ENCODE peak calls at places on chromosome X, in nine cellular contexts. One of them, this sample, is unnamed.

GRCh38 chrX:7606253-7606652 is 236.7 kb upstream of the VCX start:
- DNase-seq in heart right ventricle: no peak
- DNase-seq in OCI-LY7: no peak
- DNase-seq in fibroblast of lung: no peak
- DNase-seq in trophoblast cell: no peak
- DNase-seq in pancreas: no peak
- DNase-seq in CD8-positive, alpha-beta T cell: no peak
- DNase-seq in GM23248: no peak
- DNase-seq in H9: no peak
- DNase-seq in this sample: no peak

GRCh38 chrX:84188320-84188834 is 378 bp upstream of the RPS6KA6 start:
- DNase-seq in heart right ventricle: peak; percentile 30
- DNase-seq in OCI-LY7: no peak
- DNase-seq in fibroblast of lung: peak; percentile 65
- DNase-seq in trophoblast cell: peak; percentile 23
- DNase-seq in pancreas: peak; percentile 32
- DNase-seq in CD8-positive, alpha-beta T cell: peak; percentile 18
- DNase-seq in GM23248: peak; percentile 70
- DNase-seq in H9: peak; percentile 62
- DNase-seq in this sample: no peak

GRCh38 chrX:108090474-108091265 is 672 bp downstream of the PSMD10 start:
- DNase-seq in heart right ventricle: no peak
- DNase-seq in OCI-LY7: no peak
- DNase-seq in fibroblast of lung: peak; percentile 37
- DNase-seq in trophoblast cell: peak; percentile 9
- DNase-seq in pancreas: no peak
- DNase-seq in CD8-positive, alpha-beta T cell: no peak
- DNase-seq in GM23248: peak; percentile 62
- DNase-seq in H9: no peak
- DNase-seq in this sample: no peak

GRCh38 chrX:110409925-110410324 is 51.3 kb downstream of the RTL9 start:
- DNase-seq in heart right ventricle: no peak
- DNase-seq in OCI-LY7: no peak
- DNase-seq in fibroblast of lung: peak; percentile 48
- DNase-seq in trophoblast cell: no peak
- DNase-seq in pancreas: no peak
- DNase-seq in CD8-positive, alpha-beta T cell: no peak
- DNase-seq in GM23248: peak; percentile 83
- DNase-seq in H9: no peak
- DNase-seq in this sample: no peak

GRCh38 chrX:36913551-36913950 is 94.6 kb upstream of the FAM47C start:
- DNase-seq in heart right ventricle: no peak
- DNase-seq in OCI-LY7: no peak
- DNase-seq in fibroblast of lung: no peak
- DNase-seq in trophoblast cell: no peak
- DNase-seq in pancreas: no peak
- DNase-seq in CD8-positive, alpha-beta T cell: no peak
- DNase-seq in GM23248: no peak
- DNase-seq in H9: no peak
- DNase-seq in this sample: no peak

GRCh38 chrX:80026116-80026515 is 11.6 kb downstream of the TBX22 start:
- DNase-seq in heart right ventricle: no peak
- DNase-seq in OCI-LY7: no peak
- DNase-seq in fibroblast of lung: no peak
- DNase-seq in trophoblast cell: no peak
- DNase-seq in pancreas: no peak
- DNase-seq in CD8-positive, alpha-beta T cell: no peak
- DNase-seq in GM23248: no peak
- DNase-seq in H9: no peak
- DNase-seq in this sample: no peak

GRCh38 chrX:95835223-95835622 is 849.4 kb upstream of the DIAPH2 start:
- DNase-seq in heart right ventricle: no peak
- DNase-seq in OCI-LY7: no peak
- DNase-seq in fibroblast of lung: no peak
- DNase-seq in trophoblast cell: no peak
- DNase-seq in pancreas: no peak
- DNase-seq in CD8-positive, alpha-beta T cell: no peak
- DNase-seq in GM23248: no peak
- DNase-seq in H9: no peak
- DNase-seq in this sample: no peak

GRCh38 chrX:23637187-23637586 is 30.1 kb upstream of the PRDX4 start:
- DNase-seq in heart right ventricle: no peak
- DNase-seq in OCI-LY7: no peak
- DNase-seq in fibroblast of lung: no peak
- DNase-seq in trophoblast cell: no peak
- DNase-seq in pancreas: no peak
- DNase-seq in CD8-positive, alpha-beta T cell: no peak
- DNase-seq in GM23248: no peak
- DNase-seq in H9: no peak
- DNase-seq in this sample: no peak

GRCh38 chrX:19728915-19729314 is 158.5 kb downstream of the SH3KBP1 start:
- DNase-seq in heart right ventricle: no peak
- DNase-seq in OCI-LY7: no peak
- DNase-seq in fibroblast of lung: no peak
- DNase-seq in trophoblast cell: no peak
- DNase-seq in pancreas: no peak
- DNase-seq in CD8-positive, alpha-beta T cell: no peak
- DNase-seq in GM23248: no peak
- DNase-seq in H9: no peak
- DNase-seq in this sample: no peak

GRCh38 chrX:100376581-100376980 is 33.5 kb downstream of the PCDH19 start:
- DNase-seq in heart right ventricle: no peak
- DNase-seq in OCI-LY7: no peak
- DNase-seq in fibroblast of lung: no peak
- DNase-seq in trophoblast cell: peak; percentile 10
- DNase-seq in pancreas: no peak
- DNase-seq in CD8-positive, alpha-beta T cell: no peak
- DNase-seq in GM23248: peak; percentile 86
- DNase-seq in H9: no peak
- DNase-seq in this sample: no peak

GRCh38 chrX:53639257-53639656 is 47.3 kb downstream of the HUWE1 start:
- DNase-seq in heart right ventricle: no peak
- DNase-seq in OCI-LY7: no peak
- DNase-seq in fibroblast of lung: no peak
- DNase-seq in trophoblast cell: no peak
- DNase-seq in pancreas: no peak
- DNase-seq in CD8-positive, alpha-beta T cell: no peak
- DNase-seq in GM23248: no peak
- DNase-seq in H9: no peak
- DNase-seq in this sample: no peak

GRCh38 chrX:53950130-53950733 is 94.0 kb downstream of the PHF8 start:
- DNase-seq in heart right ventricle: no peak
- DNase-seq in OCI-LY7: no peak
- DNase-seq in fibroblast of lung: no peak
- DNase-seq in trophoblast cell: no peak
- DNase-seq in pancreas: no peak
- DNase-seq in CD8-positive, alpha-beta T cell: no peak
- DNase-seq in GM23248: no peak
- DNase-seq in H9: no peak
- DNase-seq in this sample: no peak

GRCh38 chrX:8815460-8816065 is 14.4 kb upstream of the FAM9A start:
- DNase-seq in heart right ventricle: no peak
- DNase-seq in OCI-LY7: peak; percentile 39
- DNase-seq in fibroblast of lung: peak; percentile 42
- DNase-seq in trophoblast cell: no peak
- DNase-seq in pancreas: peak; percentile 14
- DNase-seq in CD8-positive, alpha-beta T cell: no peak
- DNase-seq in GM23248: peak; percentile 34
- DNase-seq in H9: no peak
- DNase-seq in this sample: no peak

GRCh38 chrX:115564243-115564642 is 3.3 kb downstream of the PLS3 start:
- DNase-seq in heart right ventricle: no peak
- DNase-seq in OCI-LY7: no peak
- DNase-seq in fibroblast of lung: no peak
- DNase-seq in trophoblast cell: no peak
- DNase-seq in pancreas: no peak
- DNase-seq in CD8-positive, alpha-beta T cell: no peak
- DNase-seq in GM23248: peak; percentile 42
- DNase-seq in H9: no peak
- DNase-seq in this sample: no peak

GRCh38 chrX:115561605-115562491 is 874 bp downstream of the PLS3 start:
- DNase-seq in heart right ventricle: peak; percentile 51
- DNase-seq in OCI-LY7: no peak
- DNase-seq in fibroblast of lung: peak; percentile 55
- DNase-seq in trophoblast cell: peak; percentile 3
- DNase-seq in pancreas: peak; percentile 34
- DNase-seq in CD8-positive, alpha-beta T cell: no peak
- DNase-seq in GM23248: peak; percentile 67
- DNase-seq in H9: peak; percentile 58
- DNase-seq in this sample: no peak

GRCh38 chrX:115562492-115562872 is 1.5 kb downstream of the PLS3 start:
- DNase-seq in heart right ventricle: no peak
- DNase-seq in OCI-LY7: no peak
- DNase-seq in fibroblast of lung: peak; percentile 58
- DNase-seq in trophoblast cell: no peak
- DNase-seq in pancreas: no peak
- DNase-seq in CD8-positive, alpha-beta T cell: no peak
- DNase-seq in GM23248: peak; percentile 59
- DNase-seq in H9: peak; percentile 46
- DNase-seq in this sample: no peak

GRCh38 chrX:115565888-115566287 is 4.9 kb downstream of the PLS3 start:
- DNase-seq in heart right ventricle: no peak
- DNase-seq in OCI-LY7: no peak
- DNase-seq in fibroblast of lung: no peak
- DNase-seq in trophoblast cell: no peak
- DNase-seq in pancreas: no peak
- DNase-seq in CD8-positive, alpha-beta T cell: no peak
- DNase-seq in GM23248: no peak
- DNase-seq in H9: no peak
- DNase-seq in this sample: no peak

GRCh38 chrX:115563633-115564182 is 2.7 kb downstream of the PLS3 start:
- DNase-seq in heart right ventricle: no peak
- DNase-seq in OCI-LY7: no peak
- DNase-seq in fibroblast of lung: no peak
- DNase-seq in trophoblast cell: no peak
- DNase-seq in pancreas: no peak
- DNase-seq in CD8-positive, alpha-beta T cell: no peak
- DNase-seq in GM23248: peak; percentile 24
- DNase-seq in H9: no peak
- DNase-seq in this sample: no peak
- H3K4me1 ChIP-seq in heart right ventricle: peaks cover 44% of the 10 kb centered on the region
- H3K4me1 ChIP-seq in OCI-LY7: no peaks in the 10 kb centered on the region
- H3K4me1 ChIP-seq in fibroblast of lung: no peaks in the 10 kb centered on the region
- H3K4me1 ChIP-seq in trophoblast cell: peaks cover 7% of the 10 kb centered on the region
- H3K4me1 ChIP-seq in pancreas: no peaks in the 10 kb centered on the region
- H3K4me1 ChIP-seq in CD8-positive, alpha-beta T cell: no peaks in the 10 kb centered on the region
- H3K4me1 ChIP-seq in GM23248: peaks cover 28% of the 10 kb centered on the region
- H3K4me1 ChIP-seq in H9: peaks cover 2% of the 10 kb centered on the region
- H3K4me1 ChIP-seq in this sample: no peaks in the 10 kb centered on the region

GRCh38 chrX:154044045-154044444 is 24.3 kb upstream of the IRAK1 start:
- DNase-seq in heart right ventricle: no peak
- DNase-seq in OCI-LY7: no peak
- DNase-seq in fibroblast of lung: no peak
- DNase-seq in trophoblast cell: no peak
- DNase-seq in pancreas: no peak
- DNase-seq in CD8-positive, alpha-beta T cell: no peak
- DNase-seq in GM23248: no peak
- DNase-seq in H9: no peak
- DNase-seq in this sample: no peak
- H3K4me1 ChIP-seq in heart right ventricle: peaks cover 86% of the 10 kb centered on the region
- H3K4me1 ChIP-seq in OCI-LY7: peaks cover 26% of the 10 kb centered on the region
- H3K4me1 ChIP-seq in fibroblast of lung: peaks cover 23% of the 10 kb centered on the region
- H3K4me1 ChIP-seq in trophoblast cell: no peaks in the 10 kb centered on the region
- H3K4me1 ChIP-seq in pancreas: peaks cover 14% of the 10 kb centered on the region
- H3K4me1 ChIP-seq in CD8-positive, alpha-beta T cell: peaks cover 16% of the 10 kb centered on the region
- H3K4me1 ChIP-seq in GM23248: peaks cover 71% of the 10 kb centered on the region
- H3K4me1 ChIP-seq in H9: no peaks in the 10 kb centered on the region
- H3K4me1 ChIP-seq in this sample: no peaks in the 10 kb centered on the region

DNA sequence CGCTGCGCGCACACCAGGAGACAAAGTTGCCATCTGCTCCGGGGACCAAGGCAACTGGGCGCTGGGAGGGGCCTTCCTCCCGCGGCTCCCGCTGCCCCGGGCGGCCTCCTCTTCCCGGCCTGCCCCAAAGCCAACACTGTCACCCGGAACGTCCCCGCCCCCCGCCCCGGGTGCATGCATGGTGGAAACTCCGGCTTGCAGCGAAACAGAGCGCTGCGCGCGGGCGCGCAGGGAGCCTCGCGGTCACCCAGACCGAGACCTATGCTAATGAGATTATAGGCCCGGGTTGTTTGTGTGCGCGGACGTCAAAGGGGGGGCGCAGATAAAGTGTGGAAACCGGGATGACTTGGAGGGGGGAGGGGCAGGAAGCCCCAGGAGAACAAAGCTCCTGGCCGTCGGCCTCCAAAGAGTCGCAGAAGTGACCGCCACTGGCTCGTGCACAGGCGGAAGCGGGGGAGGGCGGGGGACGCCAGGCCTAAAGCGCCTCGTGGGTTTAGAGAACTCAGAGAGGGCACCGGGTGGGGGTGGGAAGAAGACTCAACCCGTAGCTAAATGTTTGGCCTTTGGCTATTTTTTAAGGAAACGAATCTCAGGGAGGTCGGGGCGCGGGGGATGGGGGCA is 88.8 kb downstream of the BCOR start:
- DNase-seq in heart right ventricle: peak; percentile 59
- DNase-seq in OCI-LY7: no peak
- DNase-seq in fibroblast of lung: peak; percentile 25
- DNase-seq in trophoblast cell: peak; percentile 51
- DNase-seq in pancreas: no peak
- DNase-seq in CD8-positive, alpha-beta T cell: no peak
- DNase-seq in GM23248: peak; percentile 43
- DNase-seq in H9: peak; percentile 75
- DNase-seq in this sample: no peak
- H3K4me1 ChIP-seq in heart right ventricle: peaks cover 41% of the 10 kb centered on the region
- H3K4me1 ChIP-seq in OCI-LY7: peaks cover 31% of the 10 kb centered on the region
- H3K4me1 ChIP-seq in fibroblast of lung: peaks cover 12% of the 10 kb centered on the region
- H3K4me1 ChIP-seq in trophoblast cell: peaks cover 40% of the 10 kb centered on the region
- H3K4me1 ChIP-seq in pancreas: no peaks in the 10 kb centered on the region
- H3K4me1 ChIP-seq in CD8-positive, alpha-beta T cell: peaks cover 41% of the 10 kb centered on the region
- H3K4me1 ChIP-seq in GM23248: peaks cover 3% of the 10 kb centered on the region
- H3K4me1 ChIP-seq in H9: peaks cover 4% of the 10 kb centered on the region
- H3K4me1 ChIP-seq in this sample: no peaks in the 10 kb centered on the region

GRCh38 chrX:45761920-45762319 is 561.2 kb upstream of the DIPK2B start:
- DNase-seq in heart right ventricle: no peak
- DNase-seq in OCI-LY7: no peak
- DNase-seq in fibroblast of lung: no peak
- DNase-seq in trophoblast cell: no peak
- DNase-seq in pancreas: no peak
- DNase-seq in CD8-positive, alpha-beta T cell: no peak
- DNase-seq in GM23248: no peak
- DNase-seq in H9: no peak
- DNase-seq in this sample: no peak

GRCh38 chrX:45765726-45766125 is 565.0 kb upstream of the DIPK2B start:
- DNase-seq in heart right ventricle: no peak
- DNase-seq in OCI-LY7: no peak
- DNase-seq in fibroblast of lung: no peak
- DNase-seq in trophoblast cell: no peak
- DNase-seq in pancreas: no peak
- DNase-seq in CD8-positive, alpha-beta T cell: no peak
- DNase-seq in GM23248: peak; percentile 39
- DNase-seq in H9: no peak
- DNase-seq in this sample: no peak

GRCh38 chrX:45765281-45765680 is 564.6 kb upstream of the DIPK2B start:
- DNase-seq in heart right ventricle: no peak
- DNase-seq in OCI-LY7: no peak
- DNase-seq in fibroblast of lung: no peak
- DNase-seq in trophoblast cell: no peak
- DNase-seq in pancreas: no peak
- DNase-seq in CD8-positive, alpha-beta T cell: no peak
- DNase-seq in GM23248: no peak
- DNase-seq in H9: no peak
- DNase-seq in this sample: no peak

GRCh38 chrX:45760187-45760742 is 559.6 kb upstream of the DIPK2B start:
- DNase-seq in heart right ventricle: no peak
- DNase-seq in OCI-LY7: no peak
- DNase-seq in fibroblast of lung: no peak
- DNase-seq in trophoblast cell: no peak
- DNase-seq in pancreas: no peak
- DNase-seq in CD8-positive, alpha-beta T cell: no peak
- DNase-seq in GM23248: no peak
- DNase-seq in H9: no peak
- DNase-seq in this sample: no peak

GRCh38 chrX:45762699-45763647 is 562.3 kb upstream of the DIPK2B start:
- DNase-seq in heart right ventricle: no peak
- DNase-seq in OCI-LY7: no peak
- DNase-seq in fibroblast of lung: no peak
- DNase-seq in trophoblast cell: no peak
- DNase-seq in pancreas: no peak
- DNase-seq in CD8-positive, alpha-beta T cell: no peak
- DNase-seq in GM23248: peak; percentile 37
- DNase-seq in H9: no peak
- DNase-seq in this sample: no peak
- H3K4me1 ChIP-seq in heart right ventricle: peaks cover 24% of the 10 kb centered on the region
- H3K4me1 ChIP-seq in OCI-LY7: no peaks in the 10 kb centered on the region
- H3K4me1 ChIP-seq in fibroblast of lung: peaks cover 17% of the 10 kb centered on the region
- H3K4me1 ChIP-seq in trophoblast cell: no peaks in the 10 kb centered on the region
- H3K4me1 ChIP-seq in pancreas: no peaks in the 10 kb centered on the region
- H3K4me1 ChIP-seq in CD8-positive, alpha-beta T cell: peaks cover 22% of the 10 kb centered on the region
- H3K4me1 ChIP-seq in GM23248: peaks cover 56% of the 10 kb centered on the region
- H3K4me1 ChIP-seq in H9: peaks cover 3% of the 10 kb centered on the region
- H3K4me1 ChIP-seq in this sample: peaks cover 22% of the 10 kb centered on the region

This sample was measured in naive thymus-derived CD4-positive, alpha-beta T cell.